ENCODE peak calls at places on chromosomes 2 and 18, in seven cellular contexts. H, F, C, P, U, Q and Y are unnamed samples.

GRCh38 chr2:96907405-96908041 is 37.6 kb upstream of the SEMA4C start:
- DNase-seq in P (peak), F (peak), Q (peak), H (no peak), U (no peak), C (peak), Y (peak)

GRCh38 chr2:10889741-10890215 is 22.0 kb upstream of the KCNF1 start:
- DNase-seq in C (no peak), P (no peak), H (no peak), F (no peak), U (no peak), Q (no peak), Y (peak)

GRCh38 chr2:129178356-129178755 is 801.1 kb upstream of the RAB6C start:
- DNase-seq in U (no peak), C (no peak), P (no peak), H (no peak), Q (no peak), F (no peak), Y (no peak)

GRCh38 chr2:40218679-40219078 is 233.2 kb downstream of the SLC8A1 start:
- DNase-seq in C (peak), F (no peak), H (no peak), U (no peak), P (peak), Q (no peak), Y (peak)

GRCh38 chr2:176109226-176109954 is 2.3 kb downstream of the HOXD11 start:
- DNase-seq in Q (no peak), P (no peak), C (no peak), F (no peak), H (no peak), U (no peak), Y (peak)

GRCh38 chr18:48938827-48939367 is 11.9 kb downstream of the SMAD7 start:
- DNase-seq in H (no peak), U (no peak), P (no peak), Q (no peak), C (no peak), F (no peak), Y (no peak)

GRCh38 chr2:211766689-211767088 is 771.9 kb downstream of the ERBB4 start:
- DNase-seq in F (no peak), Q (peak), P (no peak), H (no peak), C (peak), U (no peak), Y (peak)

GRCh38 chr2:136058951-136059530 is 58.9 kb downstream of the CXCR4 start:
- DNase-seq in H (no peak), F (no peak), Q (no peak), U (no peak), C (no peak), P (peak), Y (no peak)

GRCh38 chr2:174282449-174282848 is 34.1 kb upstream of the OLA1 start:
- DNase-seq in U (no peak), F (no peak), H (no peak), P (no peak), C (no peak), Q (no peak), Y (no peak)

GRCh38 chr2:27627963-27628766 is 647 bp downstream of the CCDC121 start:
- DNase-seq in P (no peak), C (no peak), H (peak), U (peak), Q (no peak), F (no peak), Y (no peak)

GRCh38 chr2:210421916-210422315 is 54.6 kb downstream of the LANCL1 start:
- DNase-seq in U (peak), H (no peak), P (no peak), Q (no peak), F (peak), C (no peak), Y (peak)

GRCh38 chr18:58977223-58977622 is 112.5 kb downstream of the ZNF532 start:
- DNase-seq in H (no peak), C (no peak), P (no peak), Q (no peak), F (no peak), U (no peak), Y (no peak)

GRCh38 chr2:120736202-120736954 is 710 bp downstream of the GLI2 start:
- DNase-seq in Q (peak), H (no peak), F (no peak), U (no peak), P (no peak), C (no peak), Y (no peak)

GRCh38 chr2:69453475-69454129 is 16.4 kb upstream of the NFU1 start:
- DNase-seq in F (no peak), Q (no peak), C (no peak), P (no peak), U (no peak), H (peak), Y (no peak)

GRCh38 chr2:235419996-235420395 is 73.8 kb upstream of the AGAP1 start:
- DNase-seq in U (no peak), F (no peak), P (no peak), Q (no peak), H (no peak), C (no peak), Y (no peak)

GRCh38 chr18:49519041-49519971 is 32.3 kb upstream of the C18orf32 start:
- DNase-seq in P (no peak), U (no peak), H (no peak), F (no peak), Q (no peak), C (no peak), Y (no peak)

GRCh38 chr2:158994920-158995676 is 26.7 kb downstream of the TANC1 start:
- DNase-seq in F (no peak), Q (no peak), H (no peak), C (no peak), P (peak), U (no peak), Y (peak)

GRCh38 chr2:236918513-236918912 is 167.2 kb upstream of the COPS8 start:
- DNase-seq in Q (no peak), U (no peak), C (no peak), F (no peak), P (no peak), H (no peak), Y (no peak)

GRCh38 chr2:240640939-240641338 is 15.7 kb downstream of the GPR35 start:
- DNase-seq in C (no peak), P (no peak), H (no peak), U (peak), F (no peak), Q (peak), Y (peak)

GRCh38 chr2:239274391-239275001 is 126.3 kb downstream of the HDAC4 start:
- DNase-seq in U (peak), F (peak), H (no peak), C (no peak), P (no peak), Q (no peak), Y (no peak)

GRCh38 chr2:18077724-18078123 is 199.3 kb downstream of the KCNS3 start:
- DNase-seq in H (no peak), U (peak), F (peak), C (no peak), Q (no peak), P (peak), Y (no peak)

GRCh38 chr2:216890138-216890537 is 30.3 kb upstream of the TNP1 start:
- DNase-seq in Q (no peak), H (no peak), P (no peak), C (no peak), U (no peak), F (no peak), Y (no peak)

GRCh38 chr2:237251959-237252358 is 162.0 kb downstream of the COL6A3 start:
- DNase-seq in P (no peak), U (no peak), C (no peak), Q (no peak), F (no peak), H (no peak), Y (no peak)

GRCh38 chr2:238467772-238468171 is 41.0 kb downstream of the ASB1 start:
- DNase-seq in Q (no peak), C (no peak), U (no peak), H (no peak), P (no peak), F (no peak), Y (no peak)

GRCh38 chr2:41725901-41726300 is 321.9 kb upstream of the PKDCC start:
- DNase-seq in Q (no peak), U (no peak), C (no peak), F (no peak), P (no peak), H (no peak), Y (no peak)

GRCh38 chr18:27605107-27605834 is 420.2 kb upstream of the CHST9 start:
- DNase-seq in F (peak), C (peak), Q (peak), H (peak), P (peak), U (peak), Y (peak)

GRCh38 chr18:76791106-76791505 is 31.3 kb upstream of the ZNF236 start:
- DNase-seq in C (no peak), Q (no peak), P (no peak), F (no peak), U (no peak), H (no peak), Y (no peak)

GRCh38 chr2:78251708-78252107 is 729.5 kb upstream of the LRRTM4 start:
- DNase-seq in P (no peak), F (no peak), Q (no peak), H (no peak), U (no peak), C (no peak), Y (no peak)

GRCh38 chr2:20223345-20224190 is 1.4 kb downstream of the SDC1 start:
- DNase-seq in C (no peak), F (no peak), P (peak), U (no peak), Q (peak), H (no peak), Y (peak)

GRCh38 chr2:189933911-189934399 is 128.6 kb downstream of the MSTN start:
- DNase-seq in P (no peak), Q (no peak), C (no peak), H (no peak), F (peak), U (no peak), Y (no peak)